ENCODE peak calls at places on chromosomes 4 and X, in five cellular contexts. R is left ventricle myocardium inferior, I is AG04450, X is OCI-LY7, S is AG10803. L is an unnamed sample.
A peak's percentile ranks its signal among the peaks of the same experiment; 100 is the strongest.

GRCh38 chr4:152255437-152255836 is 280.5 kb downstream of the FBXW7 start:
- DNase-seq in R (no peak), I (no peak), X (no peak), S (peak; percentile 30), L (peak; percentile 52)

GRCh38 chr4:150207871-150208270 is 129.6 kb downstream of the DCLK2 start:
- DNase-seq in R (no peak), I (no peak), X (no peak), S (no peak), L (no peak)

GRCh38 chrX:110108381-110108796 is 105.5 kb downstream of the TMEM164 start:
- DNase-seq in R (no peak), I (no peak), X (no peak), S (peak; percentile 15), L (peak; percentile 83)

GRCh38 chr4:1208266-1208961 is 36.0 kb upstream of the SPON2 start:
- DNase-seq in R (peak; percentile 43), I (no peak), X (no peak), S (no peak), L (no peak)

GRCh38 chr4:154164931-154165839 is 326.4 kb downstream of the DCHS2 start:
- DNase-seq in R (no peak), I (peak; percentile 4), X (no peak), S (peak; percentile 97), L (no peak)

GRCh38 chrX:9656277-9656676 is 109.4 kb downstream of the GPR143 start:
- DNase-seq in R (no peak), I (no peak), X (no peak), S (no peak), L (no peak)

GRCh38 chr4:55116450-55116849 is 8.9 kb downstream of the KDR start:
- DNase-seq in R (no peak), I (no peak), X (no peak), S (peak; percentile 8), L (no peak)

GRCh38 chr4:27692098-27692679 is 831.5 kb downstream of the STIM2 start:
- DNase-seq in R (no peak), I (no peak), X (peak; percentile 46), S (peak; percentile 3), L (peak; percentile 69)

GRCh38 chr4:77578145-77578544 is 27.5 kb upstream of the CXCL13 start:
- DNase-seq in R (no peak), I (no peak), X (no peak), S (no peak), L (no peak)

GRCh38 chrX:9465380-9466114 is 689 bp downstream of the TBL1X start:
- DNase-seq in R (peak; percentile 17), I (no peak), X (peak; percentile 22), S (no peak), L (peak; percentile 45)

GRCh38 chrX:106608016-106608415 is 3.8 kb upstream of the RADX start:
- DNase-seq in R (no peak), I (no peak), X (no peak), S (no peak), L (no peak)

GRCh38 chrX:123626962-123627361 is 105.9 kb downstream of the THOC2 start:
- DNase-seq in R (no peak), I (peak; percentile 2), X (no peak), S (peak; percentile 69), L (no peak)

GRCh38 chrX:69396916-69397315 is 107.2 kb upstream of the NALF2 start:
- DNase-seq in R (no peak), I (no peak), X (no peak), S (no peak), L (no peak)

GRCh38 chr4:52861879-52862604 is at the start of gene RASL11B:
- DNase-seq in R (peak; percentile 89), I (no peak), X (no peak), S (peak; percentile 54), L (peak; percentile 56)

GRCh38 chrX:85244411-85245210 is 820 bp downstream of the ZNF711 start:
- DNase-seq in R (no peak), I (no peak), X (peak; percentile 41), S (peak; percentile 0), L (no peak)

GRCh38 chr4:182448281-182449151 is 205.3 kb downstream of the TENM3 start:
- DNase-seq in R (peak; percentile 92), I (peak; percentile 85), X (no peak), S (peak; percentile 91), L (no peak)

GRCh38 chr4:111018231-111018630 is 395.4 kb upstream of the PITX2 start:
- DNase-seq in R (no peak), I (no peak), X (no peak), S (no peak), L (no peak)

GRCh38 chrX:37409278-37409677 is 60.1 kb downstream of the PRRG1 start:
- DNase-seq in R (no peak), I (no peak), X (no peak), S (no peak), L (no peak)

GRCh38 chr4:115119804-115120352 is 6.5 kb upstream of the NDST4 start:
- DNase-seq in R (no peak), I (no peak), X (no peak), S (no peak), L (peak; percentile 2)

GRCh38 chrX:42544883-42545282 is 233.1 kb downstream of the PPP1R2C start:
- DNase-seq in R (no peak), I (no peak), X (no peak), S (no peak), L (no peak)

GRCh38 chr4:156329779-156330178 is 376.1 kb upstream of the CTSO start:
- DNase-seq in R (no peak), I (no peak), X (no peak), S (no peak), L (peak; percentile 49)

GRCh38 chr4:140626982-140627381 is 58.2 kb upstream of the UCP1 start:
- DNase-seq in R (no peak), I (no peak), X (no peak), S (no peak), L (no peak)
- TF ChIP-seq CTCF in R (peak; percentile 21), I (peak; percentile 9), X (peak; percentile 39), S (no peak), L (no peak)

GRCh38 chrX:133171962-133172708 is 46.0 kb downstream of the TFDP3 start:
- DNase-seq in R (no peak), I (no peak), X (peak; percentile 2), S (no peak), L (peak; percentile 35)
- TF ChIP-seq CTCF in R (peak; percentile 41), I (peak; percentile 17), X (peak; percentile 64), S (no peak), L (peak; percentile 28)

GRCh38 chr4:180057198-180057821 is 2185.9 kb upstream of the TENM3 start:
- DNase-seq in R (no peak), I (no peak), X (no peak), S (no peak), L (peak; percentile 45)
- TF ChIP-seq CTCF in R (no peak), I (no peak), X (peak; percentile 68), S (no peak), L (peak; percentile 13)

GRCh38 chr4:162645381-162645780 is 481.6 kb upstream of the FSTL5 start:
- DNase-seq in R (no peak), I (no peak), X (no peak), S (no peak), L (no peak)
- TF ChIP-seq CTCF in R (peak; percentile 62), I (no peak), X (peak; percentile 23), S (no peak), L (no peak)

GRCh38 chrX:15349046-15349445 is 13.7 kb upstream of the PIGA start:
- DNase-seq in R (no peak), I (peak; percentile 53), X (peak; percentile 61), S (peak; percentile 60), L (peak; percentile 69)
- TF ChIP-seq CTCF in R (peak; percentile 60), I (peak; percentile 52), X (peak; percentile 70), S (peak; percentile 59), L (peak; percentile 20)

DNA sequence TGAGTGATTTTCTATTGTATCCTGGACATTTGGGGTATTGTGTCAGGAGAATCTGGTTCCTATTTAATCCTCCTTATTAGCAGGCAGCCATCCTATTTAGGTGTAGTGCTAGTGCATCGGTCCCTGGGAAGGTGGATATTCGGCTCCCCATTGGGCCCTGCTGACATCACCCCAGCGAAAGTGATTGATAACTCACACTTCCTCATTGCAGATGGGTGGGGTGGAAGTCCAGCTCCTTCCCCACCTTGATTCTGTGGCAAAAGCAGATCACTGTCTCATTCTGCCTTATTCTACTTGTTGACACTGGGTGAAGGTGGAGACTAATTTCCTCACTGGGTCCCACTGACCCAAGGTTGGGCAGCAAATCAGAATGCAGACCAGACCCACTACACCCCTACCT is 23.2 kb upstream of the BRS3 start:
- DNase-seq in R (no peak), I (no peak), X (no peak), S (no peak), L (no peak)
- TF ChIP-seq CTCF in R (no peak), I (no peak), X (no peak), S (no peak), L (no peak)

GRCh38 chr4:39587881-39588280 is 50.8 kb downstream of the SMIM14 start:
- DNase-seq in R (no peak), I (peak; percentile 38), X (no peak), S (peak; percentile 36), L (no peak)

DNA sequence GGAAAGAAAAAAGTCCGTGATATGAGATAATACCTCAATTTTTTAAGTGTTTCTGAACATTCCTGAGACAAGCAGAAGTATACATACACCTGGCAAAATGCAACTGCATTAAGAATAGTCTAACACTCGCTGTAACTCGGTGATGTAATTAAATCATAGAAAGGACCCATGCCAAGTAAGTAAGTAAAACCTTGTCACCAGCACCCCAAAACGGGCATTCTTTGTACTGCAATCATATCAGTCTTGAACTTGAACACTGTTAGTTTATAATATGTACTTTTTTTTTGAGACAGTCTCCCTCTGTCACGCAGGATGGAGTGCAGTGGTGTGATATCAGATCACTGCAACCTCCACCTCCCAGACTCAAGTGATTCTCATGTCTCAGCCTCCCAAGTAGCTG is 47.4 kb downstream of the SMIM14 start:
- DNase-seq in R (no peak), I (no peak), X (peak; percentile 49), S (no peak), L (peak; percentile 32)
- TF ChIP-seq CTCF in R (no peak), I (peak; percentile 51), X (peak; percentile 65), S (no peak), L (no peak)

DNA sequence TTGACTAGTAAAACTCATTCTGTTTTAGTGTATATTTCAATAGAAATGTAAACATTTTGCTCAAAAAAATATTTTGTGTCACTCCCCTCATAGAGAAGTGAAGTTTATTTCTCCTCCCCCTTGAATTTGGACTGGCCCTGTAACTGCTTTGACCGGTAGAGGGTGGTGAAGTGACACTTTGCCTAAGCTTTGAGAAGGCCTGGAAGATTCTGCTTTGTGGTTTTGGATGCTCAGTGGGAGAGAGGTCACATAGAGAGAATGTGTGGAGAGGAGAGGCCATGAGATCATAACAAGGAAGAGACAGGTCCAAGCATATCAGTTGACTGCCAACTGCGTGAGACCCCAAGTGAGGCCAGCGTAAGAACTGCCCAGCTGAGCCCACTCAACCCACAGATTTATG is 19.1 kb upstream of the ARX start:
- DNase-seq in R (no peak), I (no peak), X (no peak), S (peak; percentile 3), L (no peak)
- TF ChIP-seq CTCF in R (no peak), I (peak; percentile 24), X (no peak), S (peak; percentile 26), L (no peak)